ENCODE peak calls at places on chromosome 21, in nine cellular contexts. K, M, J, W, Y, G, I, Q and X are unnamed samples.

GRCh38 chr21:31888936-31889371 is 16.1 kb downstream of the HUNK start:
- DNase-seq in I (no peak), K (no peak), M (no peak), W (peak), G (no peak), Q (no peak), J (peak), Y (no peak), X (no peak)

GRCh38 chr21:30590297-30590696 is at the start of gene KRTAP22-2:
- DNase-seq in I (no peak), K (no peak), M (no peak), Q (no peak), G (no peak), Y (no peak), W (no peak), J (no peak), X (no peak)

GRCh38 chr21:46096596-46096981 is 1.3 kb upstream of the COL6A2 start:
- DNase-seq in M (no peak), W (peak), Y (no peak), G (peak), I (peak), K (no peak), J (no peak), Q (no peak), X (no peak)

GRCh38 chr21:17712887-17713286 is 100.2 kb upstream of the BTG3 start:
- DNase-seq in G (no peak), Q (no peak), Y (no peak), I (no peak), M (no peak), J (no peak), K (no peak), W (no peak), X (no peak)

GRCh38 chr21:15210235-15210678 is 145.5 kb upstream of the NRIP1 start:
- DNase-seq in K (no peak), W (peak), G (peak), J (peak), Q (no peak), I (peak), M (peak), Y (peak), X (peak)

GRCh38 chr21:20443558-20444155 is 554.6 kb upstream of the NCAM2 start:
- DNase-seq in Q (peak), M (no peak), Y (no peak), W (no peak), K (no peak), G (no peak), J (peak), I (no peak), X (no peak)

GRCh38 chr21:40717008-40717407 is 129.9 kb downstream of the DSCAM start:
- DNase-seq in G (no peak), M (no peak), Q (no peak), Y (no peak), K (no peak), I (no peak), W (no peak), J (no peak), X (no peak)

GRCh38 chr21:31201548-31201947 is 142.5 kb downstream of the TIAM1 start:
- DNase-seq in J (no peak), K (no peak), W (peak), Y (peak), Q (no peak), M (peak), I (peak), G (peak), X (peak)

GRCh38 chr21:17552410-17552809 is 39.6 kb downstream of the CXADR start:
- DNase-seq in K (no peak), W (no peak), I (no peak), Q (no peak), G (no peak), J (no peak), Y (no peak), M (no peak), X (no peak)

GRCh38 chr21:15445327-15445726 is 284.5 kb upstream of the USP25 start:
- DNase-seq in W (no peak), I (no peak), K (no peak), M (no peak), G (no peak), J (no peak), Y (no peak), Q (no peak), X (no peak)

GRCh38 chr21:29372063-29372802 is 73.5 kb downstream of the BACH1 start:
- DNase-seq in J (peak), Y (peak), I (no peak), W (peak), M (peak), G (peak), Q (peak), K (no peak), X (peak)

GRCh38 chr21:46639489-46640386 is 4.3 kb downstream of the PRMT2 start:
- DNase-seq in G (no peak), I (no peak), K (no peak), J (no peak), M (no peak), Q (peak), Y (no peak), W (no peak), X (peak)

GRCh38 chr21:20971296-20971921 is 26.8 kb upstream of the NCAM2 start:
- DNase-seq in K (no peak), W (peak), G (no peak), M (no peak), Q (peak), Y (no peak), I (no peak), J (peak), X (peak)

GRCh38 chr21:32386195-32386870 is 6.5 kb downstream of the URB1 start:
- DNase-seq in W (no peak), Q (no peak), Y (no peak), K (no peak), J (no peak), I (peak), M (peak), G (no peak), X (no peak)

GRCh38 chr21:19855522-19855921 is 1142.7 kb upstream of the NCAM2 start:
- DNase-seq in Y (no peak), Q (no peak), K (no peak), M (no peak), J (no peak), W (no peak), I (no peak), G (no peak), X (no peak)

GRCh38 chr21:28776251-28776650 is 216.4 kb downstream of the LTN1 start:
- DNase-seq in W (no peak), I (no peak), K (no peak), G (no peak), Y (no peak), Q (no peak), M (no peak), J (no peak), X (no peak)

GRCh38 chr21:32423320-32423719 is 10.8 kb downstream of the EVA1C start:
- DNase-seq in K (peak), Y (no peak), J (no peak), W (no peak), Q (no peak), G (no peak), M (no peak), I (no peak), X (peak)

GRCh38 chr21:31182231-31183129 is 144.2 kb upstream of the KRTAP19-8 start:
- DNase-seq in J (no peak), I (no peak), G (no peak), Q (no peak), M (no peak), K (no peak), Y (no peak), W (no peak), X (no peak)

GRCh38 chr21:28235169-28235892 is 757.3 kb downstream of the LTN1 start:
- DNase-seq in Q (no peak), Y (peak), W (no peak), K (no peak), J (no peak), M (no peak), G (no peak), I (no peak), X (no peak)

GRCh38 chr21:45982256-45982757 is 737 bp downstream of the COL6A1 start:
- DNase-seq in Q (no peak), M (no peak), J (peak), G (no peak), I (peak), W (peak), K (no peak), Y (peak), X (no peak)

GRCh38 chr21:45942755-45943629 is 38.6 kb upstream of the COL6A1 start:
- DNase-seq in Q (no peak), K (no peak), I (no peak), W (no peak), G (no peak), Y (no peak), J (no peak), M (peak), X (no peak)

GRCh38 chr21:19510653-19511052 is 1107.1 kb upstream of the TMPRSS15 start:
- DNase-seq in Y (no peak), K (no peak), Q (no peak), G (no peak), J (no peak), I (no peak), M (no peak), W (no peak), X (no peak)

GRCh38 chr21:33036430-33037162 is 10.9 kb downstream of the OLIG2 start:
- DNase-seq in W (no peak), J (no peak), I (no peak), K (no peak), Y (peak), M (peak), Q (no peak), G (no peak), X (peak)

DNA sequence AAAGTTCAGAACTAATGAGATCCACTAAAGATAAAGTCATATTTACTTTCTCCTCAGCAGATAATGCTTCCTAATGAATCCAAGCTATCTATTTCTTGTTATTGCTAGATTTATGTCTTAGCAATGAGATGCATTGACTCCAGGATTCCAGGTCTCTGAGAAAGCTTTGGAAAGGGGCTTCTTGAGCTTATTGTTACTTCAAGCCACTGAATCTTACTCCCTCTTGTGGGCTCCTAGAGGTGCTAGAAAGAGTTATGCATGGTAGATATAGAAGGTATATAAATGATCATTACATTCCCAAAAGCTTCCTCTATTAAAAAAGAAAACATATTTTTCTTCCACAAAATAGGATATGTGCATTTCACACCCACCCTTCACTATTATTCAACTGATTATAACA is 246.4 kb upstream of the ADAMTS5 start:
- DNase-seq in Q (no peak), G (no peak), W (no peak), Y (no peak), J (peak), I (no peak), M (no peak), K (no peak), X (peak)
- TF ChIP-seq CTCF in Q (no peak), G (no peak), W (no peak), Y (no peak), J (peak), I (no peak), M (no peak), K (peak), X (peak)

DNA sequence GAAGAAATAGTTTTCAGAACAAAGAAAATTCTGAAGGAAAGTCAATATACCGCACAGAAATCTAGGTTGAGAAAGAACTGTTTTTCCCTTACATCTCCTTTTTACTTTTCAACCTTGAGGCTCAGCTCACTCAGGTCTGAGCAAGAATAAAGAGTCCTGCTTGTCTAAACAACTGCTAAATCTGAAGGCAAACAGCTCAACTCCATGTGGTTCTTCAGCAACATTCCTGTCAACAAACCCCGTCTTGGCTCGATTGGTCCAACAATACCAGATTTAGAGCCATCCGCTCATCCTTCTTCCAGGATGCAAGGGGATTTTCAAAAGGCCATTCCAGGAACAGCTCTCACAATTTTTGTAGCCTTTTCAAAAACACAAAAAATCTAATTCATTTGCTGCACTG is 119.8 kb downstream of the HLCS start:
- DNase-seq in M (no peak), Q (no peak), W (no peak), K (no peak), I (no peak), Y (no peak), J (peak), G (no peak), X (no peak)
- H3K4me3 ChIP-seq in M (no peak), Q (no peak), W (no peak), K (no peak), I (no peak), Y (no peak), J (no peak), G (no peak), X (no peak)

GRCh38 chr21:44711327-44712202 is at the start of gene TSPEAR:
- DNase-seq in Y (no peak), Q (no peak), W (peak), M (no peak), J (peak), K (no peak), G (no peak), I (no peak), X (no peak)
- TF ChIP-seq CTCF in Y (no peak), Q (no peak), W (no peak), M (peak), J (peak), K (no peak), G (no peak), I (no peak), X (no peak)

DNA sequence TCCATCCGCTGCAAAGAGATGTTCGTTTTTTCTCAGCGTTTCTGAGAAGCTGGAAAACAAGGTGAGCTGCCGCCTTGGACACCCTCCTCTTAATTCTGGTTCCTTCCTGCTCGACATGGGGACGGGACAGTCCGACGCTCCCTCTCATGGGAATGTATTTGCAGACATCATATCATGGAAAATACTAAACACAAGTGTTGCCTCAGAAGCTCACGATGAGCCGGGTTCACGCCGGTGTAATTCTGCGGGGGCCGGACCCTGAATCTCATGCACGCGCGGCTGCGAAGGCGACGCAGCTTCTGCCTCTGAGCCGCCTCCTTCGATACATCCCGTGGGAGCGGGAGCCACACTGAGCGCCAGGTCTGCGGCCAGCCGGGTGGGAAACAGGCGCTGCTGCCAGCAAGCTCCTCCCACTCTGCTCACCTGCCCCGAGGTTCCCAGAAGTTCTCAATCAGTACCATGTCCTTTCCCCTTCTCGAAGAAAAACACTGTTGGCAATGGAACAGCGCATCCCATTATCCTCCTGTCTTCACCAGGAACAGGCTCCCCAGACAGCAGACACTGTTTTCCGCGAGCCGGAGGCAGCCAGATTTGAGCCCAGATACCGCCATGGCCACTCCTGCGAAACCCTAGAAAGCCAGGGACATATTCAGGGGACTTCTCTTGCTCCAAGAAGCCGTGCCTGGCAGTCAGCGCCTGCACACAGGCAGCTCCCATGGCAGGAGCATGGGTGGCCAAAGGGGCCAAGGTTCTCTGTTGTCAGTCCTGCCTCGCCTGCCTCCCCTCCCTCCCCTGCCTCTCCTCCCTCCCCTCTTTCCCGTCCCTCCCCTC is 98.0 kb downstream of the WDR4 start:
- DNase-seq in Y (no peak), W (peak), G (no peak), M (no peak), J (peak), I (no peak), K (no peak), Q (no peak), X (peak)
- H3K4me3 ChIP-seq in Y (peak), W (no peak), G (no peak), M (no peak), J (peak), I (peak), K (no peak), Q (no peak), X (peak)

GRCh38 chr21:34204021-34204420 is 130.6 kb downstream of the MRPS6 start:
- DNase-seq in Q (no peak), K (no peak), G (peak), M (peak), I (no peak), J (no peak), Y (no peak), W (peak), X (no peak)

GRCh38 chr21:34205811-34206635 is 132.6 kb downstream of the MRPS6 start:
- DNase-seq in W (no peak), M (no peak), J (no peak), I (no peak), Y (no peak), Q (no peak), K (no peak), G (no peak), X (no peak)

GRCh38 chr21:34201441-34201838 is 128.1 kb downstream of the MRPS6 start:
- DNase-seq in W (peak), G (no peak), Y (no peak), M (no peak), J (no peak), K (no peak), I (no peak), Q (no peak), X (no peak)

GRCh38 chr21:34202553-34203332 is 129.4 kb downstream of the MRPS6 start:
- DNase-seq in Y (peak), K (no peak), Q (no peak), J (peak), M (no peak), I (peak), W (peak), G (peak), X (peak)

GRCh38 chr21:34204481-34205439 is 131.4 kb downstream of the MRPS6 start:
- DNase-seq in K (no peak), G (peak), Y (no peak), M (no peak), I (no peak), J (peak), W (peak), Q (no peak), X (no peak)
- TF ChIP-seq CTCF in K (no peak), G (no peak), Y (no peak), M (no peak), I (no peak), J (no peak), W (no peak), Q (no peak), X (no peak)

DNA sequence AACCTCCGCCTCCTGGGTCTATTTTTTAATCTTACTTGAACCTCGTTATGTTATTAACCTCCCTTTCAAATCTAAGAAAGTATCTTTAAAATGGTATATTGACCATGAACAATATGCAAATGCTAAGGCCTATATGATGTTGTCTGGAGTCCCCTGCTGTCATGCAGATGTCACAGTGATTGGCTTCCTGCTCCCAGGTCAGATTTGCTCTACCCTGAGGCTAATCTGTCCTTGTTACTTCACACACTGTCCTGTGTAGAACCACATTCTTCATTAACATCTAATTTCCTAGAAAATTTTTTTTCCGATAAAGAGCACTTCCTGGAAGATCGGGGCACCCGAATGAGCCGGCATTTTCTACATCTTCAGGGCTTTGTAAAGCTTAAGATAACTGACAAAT is 306.6 kb downstream of the MRPL39 start:
- DNase-seq in G (no peak), Y (no peak), J (no peak), Q (no peak), W (no peak), M (no peak), I (no peak), K (no peak), X (no peak)
- H3K4me3 ChIP-seq in G (no peak), Y (no peak), J (no peak), Q (no peak), W (no peak), M (no peak), I (no peak), K (no peak), X (no peak)

GRCh38 chr21:38652396-38652795 is 153.3 kb upstream of the ETS2 start:
- DNase-seq in I (no peak), M (no peak), G (no peak), Y (no peak), K (no peak), J (no peak), Q (no peak), W (no peak), X (no peak)
- TF ChIP-seq CTCF in I (no peak), M (no peak), G (no peak), Y (no peak), K (no peak), J (no peak), Q (no peak), W (no peak), X (no peak)

DNA sequence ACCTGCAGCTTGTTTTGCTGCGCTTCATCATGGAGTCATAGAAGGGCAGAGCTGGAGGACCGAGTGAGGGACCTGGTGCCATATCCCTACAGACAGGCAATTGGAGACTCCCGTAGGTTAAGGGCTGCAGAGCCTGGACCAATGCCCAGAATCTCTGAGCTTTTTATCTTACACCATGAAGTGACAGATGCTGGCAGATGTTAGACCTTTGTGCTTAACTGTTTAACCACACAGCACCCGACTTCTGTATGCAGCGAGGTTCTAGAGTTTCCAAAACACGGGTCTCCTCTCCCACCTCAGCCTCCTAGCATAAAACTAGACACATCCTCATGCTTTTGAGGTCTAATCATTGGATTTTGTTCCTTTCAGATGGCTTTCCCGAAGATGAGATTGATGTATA is 47.5 kb downstream of the B3GALT5 start:
- DNase-seq in G (no peak), M (peak), K (no peak), Y (no peak), I (no peak), W (no peak), J (no peak), Q (no peak), X (peak)
- H3K4me3 ChIP-seq in G (no peak), M (no peak), K (no peak), Y (no peak), I (no peak), W (no peak), J (no peak), Q (no peak), X (peak)

GRCh38 chr21:42073140-42074099 is 2.3 kb downstream of the UMODL1 start:
- DNase-seq in Y (no peak), W (no peak), G (no peak), K (no peak), J (no peak), Q (peak), I (no peak), M (no peak), X (no peak)
- TF ChIP-seq CTCF in Y (no peak), W (no peak), G (no peak), K (no peak), J (no peak), Q (peak), I (no peak), M (no peak), X (no peak)